ENCODE peak calls at places on chromosome 12, in six cellular contexts. C is IMR-90; Y is activated B cell treated with CpG ODN at 0.5 μM for 24 hours; G is heart left ventricle; J is HFF-Myc; W is CD8-positive, alpha-beta T cell. S is an unnamed sample.

GRCh38 chr12:129844662-129845061 is 59.2 kb downstream of the TMEM132D start:
- DNase-seq in C (no peak), Y (no peak), G (no peak), J (no peak), W (no peak), S (no peak)

GRCh38 chr12:26378721-26379120 is 183.3 kb downstream of the SSPN start:
- DNase-seq in C (no peak), Y (no peak), G (no peak), J (no peak), W (no peak), S (no peak)

GRCh38 chr12:124699878-124700277 is 132.5 kb upstream of the NCOR2 start:
- DNase-seq in C (no peak), Y (no peak), G (no peak), J (no peak), W (no peak), S (no peak)

GRCh38 chr12:32488132-32488531 is 88.8 kb downstream of the FGD4 start:
- DNase-seq in C (no peak), Y (no peak), G (no peak), J (no peak), W (no peak), S (no peak)

GRCh38 chr12:126898562-126898961 is 1368.4 kb upstream of the TMEM132C start:
- DNase-seq in C (no peak), Y (no peak), G (no peak), J (no peak), W (no peak), S (no peak)

GRCh38 chr12:19799886-19800602 is 360.8 kb downstream of the AEBP2 start:
- DNase-seq in C (no peak), Y (no peak), G (no peak), J (no peak), W (no peak), S (no peak)

GRCh38 chr12:100225491-100225890 is 24.9 kb downstream of the ACTR6 start:
- DNase-seq in C (no peak), Y (no peak), G (no peak), J (no peak), W (no peak), S (no peak)

GRCh38 chr12:124992874-124993567 is 424 bp upstream of the BRI3BP start:
- DNase-seq in C (peak; percentile 24), Y (peak; percentile 60), G (no peak), J (peak; percentile 52), W (peak; percentile 82), S (peak; percentile 69)

GRCh38 chr12:80814453-80814852 is 97.7 kb downstream of the MYF5 start:
- DNase-seq in C (no peak), Y (no peak), G (no peak), J (no peak), W (no peak), S (no peak)

GRCh38 chr12:54164402-54165145 is 24.2 kb downstream of the SMUG1 start:
- DNase-seq in C (no peak), Y (no peak), G (no peak), J (no peak), W (no peak), S (no peak)

GRCh38 chr12:119931402-119931801 is 54.3 kb upstream of the CIT start:
- DNase-seq in C (no peak), Y (no peak), G (no peak), J (no peak), W (no peak), S (no peak)

GRCh38 chr12:27336254-27336653 is 3.6 kb downstream of the BMAL2 start:
- DNase-seq in C (no peak), Y (no peak), G (no peak), J (no peak), W (no peak), S (no peak)

GRCh38 chr12:48973992-48974673 is 2.6 kb upstream of the WNT10B start:
- DNase-seq in C (peak; percentile 54), Y (no peak), G (peak; percentile 74), J (no peak), W (peak; percentile 46), S (no peak)

GRCh38 chr12:82818276-82819035 is 131.8 kb downstream of the TMTC2 start:
- DNase-seq in C (peak; percentile 6), Y (no peak), G (no peak), J (no peak), W (no peak), S (no peak)

GRCh38 chr12:88922816-88923215 is 342.5 kb upstream of the KITLG start:
- DNase-seq in C (peak; percentile 60), Y (no peak), G (no peak), J (no peak), W (no peak), S (no peak)

GRCh38 chr12:6827982-6828670 is at the start of gene P3H3:
- DNase-seq in C (peak; percentile 47), Y (no peak), G (no peak), J (no peak), W (no peak), S (no peak)

GRCh38 chr12:48422060-48422459 is 50.3 kb upstream of the ANP32D start:
- DNase-seq in C (no peak), Y (no peak), G (no peak), J (no peak), W (no peak), S (no peak)

GRCh38 chr12:6171409-6172015 is 28.7 kb upstream of the CD9 start:
- DNase-seq in C (no peak), Y (no peak), G (peak; percentile 83), J (no peak), W (no peak), S (no peak)

GRCh38 chr12:88111074-88111652 is 30.7 kb downstream of the CEP290 start:
- DNase-seq in C (peak; percentile 56), Y (no peak), G (no peak), J (peak; percentile 30), W (no peak), S (peak; percentile 2)

GRCh38 chr12:103012884-103013283 is 55.4 kb downstream of the ASCL1 start:
- DNase-seq in C (no peak), Y (no peak), G (no peak), J (no peak), W (no peak), S (no peak)

GRCh38 chr12:51210690-51211395 is 7.0 kb downstream of the POU6F1 start:
- DNase-seq in C (no peak), Y (no peak), G (no peak), J (no peak), W (no peak), S (no peak)

GRCh38 chr12:129717438-129717837 is 186.4 kb downstream of the TMEM132D start:
- DNase-seq in C (no peak), Y (no peak), G (no peak), J (no peak), W (no peak), S (no peak)

GRCh38 chr12:47935196-47935595 is 28.2 kb upstream of the TMEM106C start:
- DNase-seq in C (peak; percentile 82), Y (no peak), G (peak; percentile 74), J (peak; percentile 86), W (no peak), S (no peak)

GRCh38 chr12:131279281-131279921 is 325.7 kb downstream of the ADGRD1 start:
- DNase-seq in C (no peak), Y (no peak), G (peak; percentile 38), J (no peak), W (no peak), S (no peak)

GRCh38 chr12:120713861-120714482 is 3.7 kb downstream of the UNC119B start:
- DNase-seq in C (peak; percentile 82), Y (no peak), G (no peak), J (peak; percentile 76), W (peak; percentile 75), S (no peak)

GRCh38 chr12:110289711-110290078 is 8.6 kb downstream of the ATP2A2 start:
- DNase-seq in C (no peak), Y (no peak), G (no peak), J (no peak), W (no peak), S (no peak)

GRCh38 chr12:31773867-31774266 is 45.0 kb upstream of the AMN1 start:
- DNase-seq in C (no peak), Y (no peak), G (no peak), J (no peak), W (no peak), S (no peak)

GRCh38 chr12:78034025-78034424 is 203.3 kb downstream of the NAV3 start:
- DNase-seq in C (peak; percentile 55), Y (no peak), G (no peak), J (no peak), W (no peak), S (no peak)

GRCh38 chr12:94721173-94721572 is 70.8 kb upstream of the TMCC3 start:
- DNase-seq in C (no peak), Y (no peak), G (no peak), J (no peak), W (no peak), S (peak; percentile 63)

GRCh38 chr12:94730846-94731245 is 80.5 kb upstream of the TMCC3 start:
- DNase-seq in C (no peak), Y (no peak), G (no peak), J (no peak), W (no peak), S (no peak)

GRCh38 chr12:94722664-94723063 is 72.3 kb upstream of the TMCC3 start:
- DNase-seq in C (no peak), Y (no peak), G (no peak), J (no peak), W (no peak), S (no peak)

DNA sequence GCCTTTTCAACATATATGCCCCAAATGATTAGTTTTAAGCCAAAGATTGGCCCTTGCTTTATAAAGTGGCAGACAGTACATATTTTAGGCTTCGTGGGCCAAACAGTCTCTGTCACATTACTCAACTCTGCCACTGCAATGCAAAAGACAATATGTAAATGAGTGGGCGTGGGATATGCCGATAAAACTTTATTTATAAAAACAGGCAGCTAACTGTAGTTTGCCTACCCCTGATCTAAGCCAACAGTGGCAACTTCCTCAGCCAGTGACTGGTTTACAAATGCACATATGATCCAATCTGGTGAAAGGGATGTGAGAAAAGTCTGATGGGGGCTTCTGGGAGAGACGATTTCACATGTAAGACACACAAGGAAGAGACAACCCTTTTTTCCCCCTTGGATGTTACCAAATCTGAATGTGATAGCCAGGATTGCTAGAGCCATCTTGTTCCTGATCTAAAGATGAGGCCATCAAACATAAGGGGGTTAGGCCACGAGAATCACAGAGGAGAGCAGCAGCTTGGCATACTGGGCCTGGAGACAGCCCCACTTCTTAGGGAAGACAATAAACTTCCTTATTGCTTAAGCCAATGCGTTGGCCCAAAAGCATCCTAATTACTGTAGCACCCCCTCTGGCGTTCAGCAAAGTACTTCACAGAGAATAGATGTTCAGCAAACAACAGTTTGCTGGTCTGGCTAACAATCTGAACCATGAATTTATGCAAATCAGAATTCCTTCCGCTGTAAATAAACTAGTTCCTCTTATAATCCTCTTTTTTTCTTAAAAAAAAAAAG is 75.2 kb upstream of the TMCC3 start:
- DNase-seq in C (peak; percentile 26), Y (no peak), G (no peak), J (peak; percentile 6), W (no peak), S (no peak)
- TF ChIP-seq CTCF in C (peak; percentile 22), Y (no peak), G (peak; percentile 59), J (peak; percentile 37), W (no peak), S (peak; percentile 46)

GRCh38 chr12:62520361-62520760 is 53.7 kb downstream of the MON2 start:
- DNase-seq in C (no peak), Y (no peak), G (no peak), J (no peak), W (no peak), S (no peak)
- TF ChIP-seq CTCF in C (no peak), Y (no peak), G (no peak), J (no peak), W (no peak), S (no peak)

GRCh38 chr12:113130457-113131135 is 5.0 kb downstream of the RASAL1 start:
- DNase-seq in C (no peak), Y (peak; percentile 57), G (no peak), J (no peak), W (no peak), S (no peak)
- TF ChIP-seq CTCF in C (no peak), Y (no peak), G (no peak), J (peak; percentile 34), W (no peak), S (peak; percentile 41)

GRCh38 chr12:67647547-67648305 is 819 bp upstream of the DYRK2 start:
- DNase-seq in C (peak; percentile 88), Y (no peak), G (peak; percentile 89), J (peak; percentile 80), W (peak; percentile 49), S (peak; percentile 64)
- TF ChIP-seq CTCF in C (peak; percentile 38), Y (no peak), G (peak; percentile 35), J (peak; percentile 25), W (no peak), S (peak; percentile 20)